ENCODE peak calls at places on chromosome 12, in eight cellular contexts. U is adrenal gland, G is astrocyte of the spinal cord, Z is foreskin fibroblast, A is H9, S is HFF-Myc, V is mucosa of descending colon, L is dorsolateral prefrontal cortex. Y is an unnamed sample.

GRCh38 chr12:119749666-119750065 is 81.7 kb downstream of the PRKAB1 start:
- DNase-seq in U (no peak), G (peak; percentile 28), Z (peak; percentile 25), A (no peak), S (no peak), V (no peak), L (peak; percentile 34), Y (no peak)

GRCh38 chr12:106345739-106346138 is 11.8 kb upstream of the POLR3B start:
- DNase-seq in U (peak; percentile 66), G (peak; percentile 68), Z (peak; percentile 79), A (peak; percentile 83), S (peak; percentile 42), V (no peak), L (no peak), Y (no peak)

GRCh38 chr12:57719777-57720605 is 18.6 kb downstream of the AGAP2 start:
- DNase-seq in U (no peak), G (no peak), Z (no peak), A (no peak), S (no peak), V (no peak), L (no peak), Y (no peak)

GRCh38 chr12:130813949-130814348 is 25.1 kb downstream of the STX2 start:
- DNase-seq in U (no peak), G (no peak), Z (no peak), A (no peak), S (no peak), V (no peak), L (no peak), Y (no peak)

GRCh38 chr12:59432057-59432456 is 163.8 kb upstream of the SLC16A7 start:
- DNase-seq in U (no peak), G (no peak), Z (no peak), A (no peak), S (no peak), V (no peak), L (no peak), Y (no peak)

GRCh38 chr12:78085562-78086182 is 255.0 kb downstream of the NAV3 start:
- DNase-seq in U (no peak), G (peak; percentile 28), Z (peak; percentile 71), A (no peak), S (no peak), V (no peak), L (no peak), Y (no peak)

GRCh38 chr12:47698055-47698454 is 7.8 kb downstream of the RPAP3 start:
- DNase-seq in U (no peak), G (no peak), Z (no peak), A (no peak), S (no peak), V (no peak), L (no peak), Y (no peak)

GRCh38 chr12:70068743-70069142 is 174.5 kb upstream of the CNOT2 start:
- DNase-seq in U (no peak), G (no peak), Z (no peak), A (no peak), S (no peak), V (no peak), L (no peak), Y (no peak)

GRCh38 chr12:95815635-95816212 is 25.2 kb upstream of the NTN4 start:
- DNase-seq in U (no peak), G (peak; percentile 52), Z (peak; percentile 64), A (no peak), S (no peak), V (no peak), L (no peak), Y (no peak)

GRCh38 chr12:96041181-96041580 is 5.8 kb upstream of the LTA4H start:
- DNase-seq in U (no peak), G (no peak), Z (no peak), A (no peak), S (no peak), V (no peak), L (no peak), Y (no peak)

GRCh38 chr12:87806310-87806709 is 222.9 kb downstream of the C12orf50 start:
- DNase-seq in U (no peak), G (no peak), Z (no peak), A (no peak), S (no peak), V (no peak), L (no peak), Y (no peak)

GRCh38 chr12:50964432-50964831 is 12.1 kb downstream of the HIGD1C start:
- DNase-seq in U (no peak), G (no peak), Z (no peak), A (no peak), S (no peak), V (no peak), L (no peak), Y (no peak)

GRCh38 chr12:8644345-8645248 is 18.0 kb downstream of the MFAP5 start:
- DNase-seq in U (no peak), G (no peak), Z (no peak), A (no peak), S (no peak), V (no peak), L (no peak), Y (no peak)

GRCh38 chr12:111672822-111673381 is 12.9 kb downstream of the BRAP start:
- DNase-seq in U (no peak), G (no peak), Z (no peak), A (no peak), S (no peak), V (no peak), L (no peak), Y (no peak)

GRCh38 chr12:132218915-132219314 is 74.7 kb downstream of the NOC4L start:
- DNase-seq in U (no peak), G (no peak), Z (peak; percentile 15), A (peak; percentile 83), S (no peak), V (peak; percentile 17), L (no peak), Y (no peak)

GRCh38 chr12:132217800-132218518 is 73.7 kb downstream of the NOC4L start:
- DNase-seq in U (no peak), G (no peak), Z (no peak), A (no peak), S (no peak), V (no peak), L (no peak), Y (no peak)

GRCh38 chr12:132218519-132218860 is 74.2 kb downstream of the NOC4L start:
- DNase-seq in U (no peak), G (no peak), Z (no peak), A (no peak), S (no peak), V (no peak), L (no peak), Y (no peak)

GRCh38 chr12:132217371-132217770 is 73.1 kb downstream of the NOC4L start:
- DNase-seq in U (no peak), G (no peak), Z (no peak), A (no peak), S (no peak), V (no peak), L (no peak), Y (no peak)

DNA sequence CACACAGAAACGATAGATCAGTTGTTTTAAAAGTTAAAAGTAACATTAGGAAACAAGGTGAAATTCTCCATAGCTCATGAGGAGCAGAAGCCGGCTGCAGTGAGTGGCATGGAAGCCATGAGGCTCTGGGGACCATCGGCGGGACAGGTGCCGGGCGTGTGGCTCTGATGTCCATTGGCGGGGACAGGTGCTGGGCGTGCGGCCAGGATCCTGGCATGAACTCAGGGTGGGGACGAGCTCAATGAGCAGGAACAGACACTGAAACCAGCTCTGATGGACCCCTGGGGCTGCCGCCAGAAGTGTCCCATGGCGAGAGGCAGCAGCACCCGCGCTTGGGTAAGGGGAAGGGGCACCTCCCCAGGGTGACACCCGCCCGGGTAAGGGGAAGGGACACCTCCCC is 75.1 kb downstream of the NOC4L start:
- DNase-seq in U (no peak), G (no peak), Z (no peak), A (no peak), S (no peak), V (peak; percentile 21), L (no peak), Y (no peak)
- TF ChIP-seq CTCF in U (no peak), G (no peak), Z (no peak), A (no peak), S (no peak), V (no peak), L (no peak), Y (no peak)

GRCh38 chr12:72570601-72571000 is 298.4 kb downstream of the TRHDE start:
- DNase-seq in U (no peak), G (no peak), Z (no peak), A (peak; percentile 67), S (no peak), V (no peak), L (no peak), Y (no peak)
- TF ChIP-seq CTCF in U (peak; percentile 12), G (peak; percentile 29), Z (peak; percentile 7), A (peak; percentile 84), S (peak; percentile 32), V (no peak), L (no peak), Y (no peak)

GRCh38 chr12:53479314-53479713 is 19.9 kb downstream of the MAP3K12 start:
- DNase-seq in U (no peak), G (no peak), Z (no peak), A (no peak), S (no peak), V (no peak), L (no peak), Y (no peak)

GRCh38 chr12:53474077-53474476 is 22.2 kb downstream of the PCBP2 start:
- DNase-seq in U (no peak), G (no peak), Z (no peak), A (no peak), S (no peak), V (no peak), L (no peak), Y (no peak)

GRCh38 chr12:53478865-53479264 is 20.4 kb downstream of the MAP3K12 start:
- DNase-seq in U (no peak), G (no peak), Z (no peak), A (no peak), S (no peak), V (no peak), L (no peak), Y (no peak)

GRCh38 chr12:53474819-53475218 is 22.9 kb downstream of the PCBP2 start:
- DNase-seq in U (no peak), G (no peak), Z (no peak), A (no peak), S (no peak), V (no peak), L (no peak), Y (no peak)

GRCh38 chr12:53476769-53477209 is 22.5 kb downstream of the MAP3K12 start:
- DNase-seq in U (no peak), G (no peak), Z (peak; percentile 44), A (no peak), S (no peak), V (no peak), L (no peak), Y (no peak)
- TF ChIP-seq CTCF in U (peak; percentile 23), G (peak; percentile 40), Z (peak; percentile 35), A (peak; percentile 63), S (peak; percentile 31), V (no peak), L (peak; percentile 40), Y (no peak)

DNA sequence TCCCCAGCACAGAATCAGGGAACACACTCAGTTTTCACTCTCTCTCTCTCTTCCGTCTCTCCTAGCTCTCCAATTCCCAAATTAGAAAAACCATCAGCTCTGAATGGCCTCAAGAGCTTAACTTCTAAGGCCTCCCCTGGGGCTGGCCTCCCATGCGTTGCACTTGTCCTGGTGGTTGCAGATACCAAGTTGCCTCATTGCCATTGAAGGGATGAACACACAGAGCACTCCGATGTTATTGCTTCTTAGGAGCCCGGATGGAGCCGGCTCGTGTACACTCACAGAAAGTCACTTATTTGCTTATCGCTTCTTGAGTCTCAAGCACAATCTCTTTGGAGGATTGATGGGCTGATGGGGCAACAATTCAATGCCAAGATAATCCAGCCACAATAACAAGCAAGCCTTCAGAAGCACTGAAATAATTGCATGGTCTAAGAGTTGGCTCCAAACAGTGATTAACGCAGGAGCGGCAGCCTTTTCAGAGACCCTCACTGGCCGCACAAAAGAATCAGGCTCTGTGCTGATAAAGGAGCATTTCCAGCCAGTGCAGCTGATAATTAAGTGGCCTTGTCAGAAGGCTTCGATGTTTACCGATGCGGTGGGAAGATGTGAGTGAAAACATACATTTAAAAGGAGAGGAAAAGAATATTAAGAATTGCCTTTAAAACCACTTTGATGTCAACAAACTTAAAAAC is 175.7 kb upstream of the TMEM132C start:
- DNase-seq in U (no peak), G (no peak), Z (no peak), A (peak; percentile 18), S (no peak), V (no peak), L (no peak), Y (no peak)
- TF ChIP-seq CTCF in U (no peak), G (no peak), Z (no peak), A (no peak), S (no peak), V (no peak), L (no peak), Y (no peak)